ENCODE peak calls at places on chromosomes 3 and 15, in four cellular contexts. C, S, F and Y are unnamed samples.

GRCh38 chr15:91942676-91943417 is 89.3 kb downstream of the SLCO3A1 start:
- DNase-seq in C (peak; percentile 94), S (no peak), F (peak; percentile 84), Y (peak; percentile 97)

GRCh38 chr15:43402255-43402654 is 31.4 kb downstream of the TUBGCP4 start:
- DNase-seq in S (no peak), F (no peak), C (no peak), Y (no peak)

GRCh38 chr15:78681306-78682012 is 40.4 kb upstream of the CHRNB4 start:
- DNase-seq in C (no peak), S (peak; percentile 86), F (no peak), Y (no peak)

GRCh38 chr15:93861956-93862741 is 369.2 kb upstream of the MCTP2 start:
- DNase-seq in C (peak; percentile 65), S (peak; percentile 14), F (no peak), Y (no peak)

GRCh38 chr3:126551839-126552687 is 6.7 kb downstream of the C3orf22 start:
- DNase-seq in C (peak; percentile 35), S (peak; percentile 17), F (no peak), Y (no peak)

GRCh38 chr3:43372809-43373587 is 86.7 kb downstream of the SNRK start:
- DNase-seq in F (no peak), S (no peak), C (no peak), Y (peak; percentile 31)

GRCh38 chr3:144923051-144923450 is 951.4 kb downstream of the DIPK2A start:
- DNase-seq in S (no peak), C (no peak), F (no peak), Y (no peak)

GRCh38 chr15:60006203-60006782 is 2.2 kb downstream of the FOXB1 start:
- DNase-seq in S (peak; percentile 40), F (no peak), C (no peak), Y (no peak)

GRCh38 chr3:69033470-69033869 is 18.7 kb downstream of the TMF1 start:
- DNase-seq in C (no peak), F (no peak), S (no peak), Y (no peak)

GRCh38 chr15:96687388-96688107 is 357.0 kb downstream of the NR2F2 start:
- DNase-seq in C (no peak), F (no peak), S (no peak), Y (no peak)

GRCh38 chr3:66195347-66195783 is 25.4 kb upstream of the SLC25A26 start:
- DNase-seq in F (no peak), S (peak; percentile 87), C (peak; percentile 67), Y (peak; percentile 87)

GRCh38 chr3:185989511-185989910 is 51.7 kb upstream of the TRA2B start:
- DNase-seq in F (no peak), S (no peak), C (no peak), Y (no peak)

GRCh38 chr3:113051827-113052226 is 61.0 kb downstream of the GTPBP8 start:
- DNase-seq in S (no peak), C (peak; percentile 82), F (no peak), Y (no peak)

GRCh38 chr3:64082917-64083587 is 59.8 kb upstream of the PSMD6 start:
- DNase-seq in S (no peak), C (no peak), F (no peak), Y (no peak)

GRCh38 chr3:105368575-105369500 is 2.1 kb downstream of the ALCAM start:
- DNase-seq in F (peak; percentile 69), S (peak; percentile 48), C (peak; percentile 66), Y (no peak)

GRCh38 chr15:80977627-80978036 is 12.0 kb downstream of the MESD start:
- DNase-seq in F (peak; percentile 73), C (peak; percentile 72), S (peak; percentile 48), Y (no peak)

GRCh38 chr15:89486726-89487050 is 9.7 kb downstream of the RHCG start:
- DNase-seq in S (no peak), F (no peak), C (no peak), Y (no peak)

GRCh38 chr3:12454808-12455121 is 29.5 kb upstream of the TSEN2 start:
- DNase-seq in C (no peak), F (no peak), S (no peak), Y (no peak)

GRCh38 chr3:9497821-9498565 is 55.6 kb downstream of the LHFPL4 start:
- DNase-seq in F (no peak), S (no peak), C (no peak), Y (no peak)

GRCh38 chr3:148962513-148962912 is 28.8 kb upstream of the GYG1 start:
- DNase-seq in S (no peak), C (no peak), F (peak; percentile 76), Y (no peak)

GRCh38 chr3:181103605-181104004 is 114.1 kb upstream of the DNAJC19 start:
- DNase-seq in F (peak; percentile 16), S (peak; percentile 12), C (no peak), Y (no peak)

GRCh38 chr3:101851833-101852232 is 2.5 kb downstream of the NFKBIZ start:
- DNase-seq in C (no peak), S (no peak), F (no peak), Y (no peak)

GRCh38 chr3:128316456-128316855 is 150.2 kb downstream of the DNAJB8 start:
- DNase-seq in S (no peak), C (no peak), F (no peak), Y (no peak)

GRCh38 chr15:41932101-41932500 is 38.2 kb upstream of the SPTBN5 start:
- DNase-seq in C (no peak), S (no peak), F (no peak), Y (no peak)

GRCh38 chr15:41932939-41933725 is 39.2 kb downstream of the EHD4 start:
- DNase-seq in F (no peak), C (no peak), S (no peak), Y (no peak)

GRCh38 chr15:41930867-41931222 is 37.0 kb upstream of the SPTBN5 start:
- DNase-seq in F (no peak), S (no peak), C (no peak), Y (no peak)

GRCh38 chr15:41933771-41934170 is 38.6 kb downstream of the EHD4 start:
- DNase-seq in C (no peak), S (no peak), F (peak; percentile 47), Y (no peak)

DNA sequence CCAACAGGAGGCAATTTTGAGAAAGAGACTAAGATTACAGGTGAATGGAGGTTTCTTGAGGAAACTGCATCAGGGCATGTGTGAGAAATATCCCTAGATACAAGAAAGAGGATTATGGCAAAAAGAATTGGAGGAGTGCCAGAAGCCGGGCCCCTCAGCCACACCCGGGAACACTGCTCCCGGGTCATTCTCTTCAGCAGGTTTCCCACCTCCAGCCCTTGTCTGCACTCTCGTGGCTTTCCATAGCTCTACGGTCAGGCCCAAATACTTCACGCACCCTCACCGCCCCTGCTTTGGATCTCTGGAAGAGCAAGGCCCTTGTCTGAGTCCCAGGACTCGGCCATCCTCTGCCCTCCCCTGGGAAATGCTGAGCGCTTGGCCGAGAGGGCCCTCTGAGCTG is 38.7 kb upstream of the SPTBN5 start:
- DNase-seq in F (no peak), C (no peak), S (no peak), Y (no peak)
- H3K4me1 ChIP-seq in F (peaks cover 69% of the 10 kb centered on the region), C (peaks cover 41% of the 10 kb centered on the region), S (peaks cover 14% of the 10 kb centered on the region), Y (peaks cover 94% of the 10 kb centered on the region)

GRCh38 chr3:170918715-170919114 is 10.3 kb upstream of the EIF5A2 start:
- DNase-seq in S (no peak), F (no peak), C (no peak), Y (no peak)
- H3K9me3 ChIP-seq in S (peaks cover 9% of the 10 kb centered on the region), F (peaks cover 19% of the 10 kb centered on the region), C (no peaks in the 10 kb centered on the region), Y (peaks cover 22% of the 10 kb centered on the region)

DNA sequence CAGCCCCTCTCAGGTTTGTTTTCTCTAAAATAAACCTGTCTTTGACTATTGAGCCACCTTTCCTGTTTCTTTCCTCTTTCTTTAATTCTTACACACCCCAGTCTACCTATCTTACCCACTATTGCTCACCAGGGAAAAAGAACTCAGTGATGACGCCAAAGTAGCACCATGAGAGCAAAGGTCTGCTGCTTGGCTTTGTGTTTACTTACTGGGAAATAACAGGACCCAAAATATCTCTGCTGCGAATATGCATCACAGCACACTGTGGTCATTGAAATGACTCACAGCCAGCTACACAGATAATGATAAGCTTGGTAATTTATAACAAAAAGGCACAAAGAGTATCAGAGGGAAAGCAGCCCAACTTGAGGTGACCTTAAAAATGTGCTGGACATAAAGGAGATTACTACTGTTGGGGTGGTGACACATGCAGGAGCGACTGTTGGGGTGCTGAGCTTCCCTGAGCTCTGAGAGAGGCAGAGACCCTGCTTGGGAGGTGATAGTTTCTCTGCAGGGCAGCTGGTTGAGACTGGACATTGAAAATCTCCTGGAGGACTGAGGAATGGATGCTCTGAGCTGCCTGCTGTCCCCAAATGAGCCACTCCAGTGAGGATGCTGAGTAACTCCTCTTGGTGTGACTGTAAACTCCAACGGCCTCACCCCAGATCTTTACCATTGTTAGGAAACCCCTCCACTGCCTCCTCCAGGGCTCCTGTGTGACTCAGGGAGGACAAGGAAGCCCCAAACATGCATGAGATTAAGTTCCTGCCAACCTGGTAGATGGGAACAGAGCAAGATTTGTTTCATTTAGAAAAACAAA is 14.5 kb downstream of the EFCAB12 start:
- DNase-seq in S (no peak), F (peak; percentile 87), C (no peak), Y (no peak)
- TF ChIP-seq EP300 in S (no peak), F (no peak), C (no peak), Y (no peak)

GRCh38 chr15:64009241-64009640 is 37.0 kb downstream of the DAPK2 start:
- DNase-seq in C (no peak), S (no peak), F (no peak), Y (no peak)
- H3K4me1 ChIP-seq in C (peaks cover 7% of the 10 kb centered on the region), S (peaks cover 9% of the 10 kb centered on the region), F (peaks cover 36% of the 10 kb centered on the region), Y (peaks cover 6% of the 10 kb centered on the region)

DNA sequence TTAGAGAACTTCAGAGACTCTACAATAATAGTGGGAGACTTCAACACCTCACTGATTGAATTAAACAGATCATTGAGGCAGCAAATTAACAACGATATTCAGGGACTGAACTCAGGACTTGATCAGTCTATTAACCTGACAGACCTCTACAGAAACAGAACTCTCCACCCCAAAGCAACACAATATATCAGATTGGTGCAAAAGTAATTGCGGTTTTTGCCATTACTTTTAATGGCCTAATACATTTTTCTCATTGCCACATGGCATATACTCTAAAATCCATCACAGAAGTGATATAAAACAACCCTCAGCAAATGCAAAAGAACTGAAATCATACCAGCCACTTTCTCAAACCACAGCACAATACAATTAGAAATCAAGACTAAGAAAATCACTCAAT is 298.1 kb upstream of the SGO1 start:
- DNase-seq in C (no peak), F (no peak), S (no peak), Y (no peak)
- H3K9me3 ChIP-seq in C (peaks cover 6% of the 10 kb centered on the region), F (no peaks in the 10 kb centered on the region), S (no peaks in the 10 kb centered on the region), Y (peaks cover 16% of the 10 kb centered on the region)

GRCh38 chr3:85068911-85069310 is 110.1 kb downstream of the CADM2 start:
- DNase-seq in C (no peak), S (no peak), F (no peak), Y (no peak)
- TF ChIP-seq EP300 in C (no peak), S (no peak), F (no peak), Y (no peak)